ENCODE peak calls at places on chromosomes 3 and 15, in four cellular contexts. Z, U, M and S are unnamed samples.

GRCh38 chr15:97177135-97177704 is 783.3 kb upstream of the ARRDC4 start:
- DNase-seq in Z (no peak), M (no peak), U (no peak), S (no peak)

GRCh38 chr3:13891492-13892073 is 11.7 kb upstream of the WNT7A start:
- DNase-seq in M (no peak), Z (no peak), U (no peak), S (no peak)

GRCh38 chr15:42595641-42596240 is 20.3 kb downstream of the STARD9 start:
- DNase-seq in M (no peak), U (no peak), Z (no peak), S (no peak)

GRCh38 chr3:133525435-133525834 is 48.1 kb upstream of the CDV3 start:
- DNase-seq in U (no peak), M (no peak), Z (no peak), S (no peak)

GRCh38 chr3:46705751-46706572 is 4.8 kb downstream of the TMIE start:
- DNase-seq in Z (no peak), M (no peak), U (no peak), S (no peak)

GRCh38 chr3:40201770-40202169 is 107.7 kb upstream of the EIF1B start:
- DNase-seq in M (no peak), U (no peak), Z (no peak), S (no peak)

GRCh38 chr3:30904986-30905385 is 10.5 kb upstream of the GADL1 start:
- DNase-seq in M (no peak), U (no peak), Z (no peak), S (no peak)

GRCh38 chr3:73681610-73682009 is 56.9 kb upstream of the PDZRN3 start:
- DNase-seq in Z (no peak), M (peak), U (no peak), S (no peak)

GRCh38 chr15:75597667-75598341 is 18.7 kb upstream of the PTPN9 start:
- DNase-seq in Z (peak), U (peak), M (no peak), S (no peak)

GRCh38 chr15:85047271-85047948 is 65.8 kb downstream of the PDE8A start:
- DNase-seq in M (peak), U (peak), Z (peak), S (no peak)

GRCh38 chr3:40366203-40367162 is 20.5 kb upstream of the ENTPD3 start:
- DNase-seq in Z (no peak), M (no peak), U (no peak), S (no peak)

GRCh38 chr3:169384576-169384975 is 278.9 kb downstream of the MECOM start:
- DNase-seq in Z (no peak), M (no peak), U (no peak), S (no peak)

GRCh38 chr15:51030649-51031316 is 63.9 kb downstream of the TNFAIP8L3 start:
- DNase-seq in M (peak), Z (peak), U (no peak), S (no peak)

GRCh38 chr3:129360224-129360623 is 68.2 kb downstream of the EFCAB12 start:
- DNase-seq in Z (no peak), M (no peak), U (no peak), S (no peak)

GRCh38 chr3:59678042-59678707 is 628.4 kb upstream of the CFAP20DC start:
- DNase-seq in Z (no peak), M (no peak), U (no peak), S (no peak)

GRCh38 chr15:101221858-101222257 is 30.0 kb downstream of the CHSY1 start:
- DNase-seq in Z (no peak), M (no peak), U (no peak), S (no peak)

GRCh38 chr15:89442671-89443307 is 53.6 kb downstream of the RHCG start:
- DNase-seq in Z (peak), M (peak), U (no peak), S (peak)

GRCh38 chr3:33490641-33491241 is 50.5 kb upstream of the UBP1 start:
- DNase-seq in Z (no peak), M (no peak), U (no peak), S (no peak)

GRCh38 chr15:90388462-90389182 is 580 bp downstream of the IQGAP1 start:
- DNase-seq in M (peak), U (peak), Z (peak), S (no peak)

GRCh38 chr3:169305460-169305859 is 358.1 kb downstream of the MECOM start:
- DNase-seq in M (no peak), Z (no peak), U (no peak), S (no peak)

GRCh38 chr3:197006860-197007259 is 22.8 kb downstream of the MELTF start:
- DNase-seq in U (no peak), Z (no peak), M (no peak), S (no peak)

GRCh38 chr3:45043715-45044299 is 17.7 kb downstream of the CLEC3B start:
- DNase-seq in Z (peak), U (no peak), M (peak), S (no peak)

GRCh38 chr3:115151921-115152320 is 4.8 kb upstream of the ZBTB20 start:
- DNase-seq in M (no peak), U (no peak), Z (no peak), S (no peak)

DNA sequence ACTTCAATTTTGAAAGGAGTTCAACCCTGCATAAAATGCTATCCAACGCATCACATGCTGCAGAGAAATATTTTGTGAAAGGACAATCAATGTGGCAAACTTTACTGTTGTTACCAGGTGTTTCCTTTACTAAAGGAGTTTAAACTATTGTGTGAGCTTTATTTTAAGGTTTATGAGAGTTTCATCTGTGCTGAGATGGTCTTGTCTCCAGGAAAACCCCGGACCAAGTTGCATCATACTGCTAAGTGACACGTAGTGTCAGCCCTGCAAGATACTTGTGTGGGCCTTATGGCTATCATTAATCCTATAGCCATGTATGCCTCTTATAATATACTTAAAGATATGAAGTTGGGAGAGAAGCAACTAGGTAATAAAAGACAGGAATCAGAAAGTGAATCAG is 94.5 kb upstream of the EPHA6 start:
- DNase-seq in U (no peak), M (no peak), Z (no peak), S (no peak)
- H3K27ac ChIP-seq in U (no peak), M (no peak), Z (no peak), S (no peak)

DNA sequence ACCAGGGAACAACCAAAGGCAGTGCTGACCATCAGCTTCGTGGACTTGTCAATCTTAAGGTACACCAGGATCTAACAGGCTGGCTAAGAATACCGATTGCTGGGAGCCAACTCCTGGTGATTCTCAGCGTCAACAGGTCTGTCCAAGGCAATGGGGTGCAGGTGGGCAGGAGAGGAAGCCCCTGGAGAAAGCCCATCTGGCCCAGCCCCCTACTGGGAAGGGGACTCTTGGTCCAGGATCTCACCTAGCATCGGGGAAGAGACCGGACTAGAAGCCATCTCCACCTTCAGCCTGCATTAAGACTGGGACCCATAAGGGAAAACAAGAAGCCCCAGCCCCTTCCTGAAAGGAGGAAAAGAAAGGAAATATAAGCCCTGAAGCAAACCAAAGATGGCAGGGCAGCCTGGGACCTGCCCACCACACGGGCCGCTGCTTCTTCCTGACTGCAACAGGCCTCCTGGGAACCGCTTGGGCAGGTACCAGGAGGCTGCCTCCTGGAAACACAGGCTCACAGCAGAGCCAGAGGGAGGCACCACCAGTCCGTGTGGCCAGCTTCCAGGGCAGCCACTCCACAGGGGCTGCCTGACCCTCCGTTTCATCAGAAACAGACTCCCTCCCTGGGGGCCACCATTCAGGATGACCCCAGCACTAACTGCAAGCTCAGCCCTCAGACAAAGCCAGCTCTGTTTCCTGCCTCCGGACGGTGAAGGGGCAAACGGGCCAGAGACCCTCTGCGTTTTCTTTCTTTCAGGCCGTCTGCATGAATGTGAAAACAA is 100.3 kb downstream of the LRIG1 start:
- DNase-seq in Z (no peak), M (no peak), U (no peak), S (no peak)
- H3K27ac ChIP-seq in Z (no peak), M (no peak), U (no peak), S (no peak)

GRCh38 chr15:98760112-98760826 is 111.9 kb downstream of the IGF1R start:
- DNase-seq in Z (no peak), U (no peak), M (no peak), S (no peak)

GRCh38 chr15:98758224-98758623 is 109.9 kb downstream of the IGF1R start:
- DNase-seq in M (no peak), U (no peak), Z (no peak), S (no peak)

GRCh38 chr15:98764296-98764695 is 116.0 kb downstream of the IGF1R start:
- DNase-seq in U (no peak), M (no peak), Z (no peak), S (no peak)

GRCh38 chr15:98763179-98763578 is 114.8 kb downstream of the IGF1R start:
- DNase-seq in M (no peak), Z (no peak), U (no peak), S (no peak)

GRCh38 chr15:98760975-98761374 is 112.6 kb downstream of the IGF1R start:
- DNase-seq in U (no peak), Z (no peak), M (no peak), S (no peak)
- H3K27ac ChIP-seq in U (no peak), Z (peak), M (no peak), S (no peak)

GRCh38 chr3:64157150-64158035 is 67.9 kb downstream of the PRICKLE2 start:
- DNase-seq in U (no peak), Z (no peak), M (no peak), S (no peak)

GRCh38 chr3:64163019-64163754 is 62.1 kb downstream of the PRICKLE2 start:
- DNase-seq in Z (no peak), U (no peak), M (no peak), S (no peak)

GRCh38 chr3:64161481-64161952 is 63.7 kb downstream of the PRICKLE2 start:
- DNase-seq in Z (no peak), M (no peak), U (no peak), S (no peak)

GRCh38 chr3:64158334-64158733 is 66.9 kb downstream of the PRICKLE2 start:
- DNase-seq in U (no peak), Z (no peak), M (no peak), S (no peak)

GRCh38 chr3:64160000-64160690 is 65.1 kb downstream of the PRICKLE2 start:
- DNase-seq in Z (no peak), M (no peak), U (no peak), S (no peak)
- H3K27ac ChIP-seq in Z (peak), M (no peak), U (no peak), S (no peak)

GRCh38 chr3:177317247-177317646 is 120.0 kb upstream of the TBL1XR1 start:
- DNase-seq in U (no peak), M (no peak), Z (no peak), S (no peak)

GRCh38 chr3:177312491-177312890 is 115.2 kb upstream of the TBL1XR1 start:
- DNase-seq in M (no peak), U (no peak), Z (no peak), S (no peak)

GRCh38 chr3:177320765-177321247 is 123.5 kb upstream of the TBL1XR1 start:
- DNase-seq in U (no peak), Z (no peak), M (no peak), S (no peak)

GRCh38 chr3:177318559-177318958 is 121.3 kb upstream of the TBL1XR1 start:
- DNase-seq in U (no peak), Z (no peak), M (no peak), S (no peak)

DNA sequence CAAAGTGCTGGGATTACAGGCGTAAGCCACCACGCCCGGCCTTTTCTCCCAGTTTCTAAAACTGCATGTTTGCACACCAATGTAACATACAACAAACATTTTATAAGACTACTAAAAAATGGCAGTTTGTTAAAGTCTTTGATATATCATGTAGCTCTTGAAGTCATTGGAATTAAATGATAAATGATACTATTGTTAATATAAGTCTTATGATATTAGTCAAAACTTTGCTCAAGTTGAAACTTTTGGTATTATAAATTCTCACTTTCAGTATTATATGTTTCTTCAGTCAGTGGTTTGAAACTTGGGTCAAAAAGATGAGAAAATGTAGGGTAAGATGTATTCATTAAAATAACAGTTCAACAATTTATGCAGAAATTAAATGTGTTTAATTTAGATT is 117.6 kb upstream of the TBL1XR1 start:
- DNase-seq in M (no peak), U (no peak), Z (no peak), S (no peak)
- H3K27ac ChIP-seq in M (no peak), U (no peak), Z (no peak), S (no peak)

GRCh38 chr3:28348286-28348636 is 260 bp upstream of the ZCWPW2 start:
- DNase-seq in Z (no peak), U (no peak), M (no peak), S (no peak)
- H3K27ac ChIP-seq in Z (peak), U (peak), M (peak), S (peak)